ENCODE peak calls at places on chromosomes 11 and 22, in five cellular contexts. One of them, this sample, is unnamed.

GRCh38 chr11:114279778-114280532 is 16.2 kb upstream of the NNMT start:
- DNase-seq in activated CD8-positive, alpha-beta T cell treated with anti-CD3 and anti-CD28 coated beads for 36 hours: no peak
- DNase-seq in BJ: no peak
- DNase-seq in foreskin fibroblast: peak
- DNase-seq in cardiac muscle cell: no peak
- DNase-seq in this sample: no peak

GRCh38 chr22:27512283-27512761 is 289.2 kb downstream of the MN1 start:
- DNase-seq in activated CD8-positive, alpha-beta T cell treated with anti-CD3 and anti-CD28 coated beads for 36 hours: no peak
- DNase-seq in BJ: peak
- DNase-seq in foreskin fibroblast: peak
- DNase-seq in cardiac muscle cell: no peak
- DNase-seq in this sample: peak

GRCh38 chr11:12813371-12814225 is 139.4 kb downstream of the TEAD1 start:
- DNase-seq in activated CD8-positive, alpha-beta T cell treated with anti-CD3 and anti-CD28 coated beads for 36 hours: no peak
- DNase-seq in BJ: no peak
- DNase-seq in foreskin fibroblast: peak
- DNase-seq in cardiac muscle cell: no peak
- DNase-seq in this sample: no peak

GRCh38 chr11:43879789-43880639 is 617 bp upstream of the ALKBH3 start:
- DNase-seq in activated CD8-positive, alpha-beta T cell treated with anti-CD3 and anti-CD28 coated beads for 36 hours: no peak
- DNase-seq in BJ: no peak
- DNase-seq in foreskin fibroblast: no peak
- DNase-seq in cardiac muscle cell: no peak
- DNase-seq in this sample: no peak

GRCh38 chr11:26929806-26930517 is 64.0 kb upstream of the FIBIN start:
- DNase-seq in activated CD8-positive, alpha-beta T cell treated with anti-CD3 and anti-CD28 coated beads for 36 hours: no peak
- DNase-seq in BJ: no peak
- DNase-seq in foreskin fibroblast: no peak
- DNase-seq in cardiac muscle cell: no peak
- DNase-seq in this sample: no peak

GRCh38 chr11:122167100-122167499 is 51.1 kb upstream of the BLID start:
- DNase-seq in activated CD8-positive, alpha-beta T cell treated with anti-CD3 and anti-CD28 coated beads for 36 hours: no peak
- DNase-seq in BJ: peak
- DNase-seq in foreskin fibroblast: peak
- DNase-seq in cardiac muscle cell: no peak
- DNase-seq in this sample: no peak

GRCh38 chr22:21651521-21652009 is 9.5 kb downstream of the SDF2L1 start:
- DNase-seq in activated CD8-positive, alpha-beta T cell treated with anti-CD3 and anti-CD28 coated beads for 36 hours: no peak
- DNase-seq in BJ: no peak
- DNase-seq in foreskin fibroblast: no peak
- DNase-seq in cardiac muscle cell: no peak
- DNase-seq in this sample: no peak

GRCh38 chr22:44574057-44574456 is 76.0 kb upstream of the RTL6 start:
- DNase-seq in activated CD8-positive, alpha-beta T cell treated with anti-CD3 and anti-CD28 coated beads for 36 hours: no peak
- DNase-seq in BJ: peak
- DNase-seq in foreskin fibroblast: peak
- DNase-seq in cardiac muscle cell: no peak
- DNase-seq in this sample: peak

GRCh38 chr11:2672553-2673249 is 27.1 kb downstream of the KCNQ1OT1 start:
- DNase-seq in activated CD8-positive, alpha-beta T cell treated with anti-CD3 and anti-CD28 coated beads for 36 hours: no peak
- DNase-seq in BJ: no peak
- DNase-seq in foreskin fibroblast: no peak
- DNase-seq in cardiac muscle cell: no peak
- DNase-seq in this sample: no peak

GRCh38 chr11:95791385-95792033 is 1.2 kb downstream of the CEP57 start:
- DNase-seq in activated CD8-positive, alpha-beta T cell treated with anti-CD3 and anti-CD28 coated beads for 36 hours: no peak
- DNase-seq in BJ: no peak
- DNase-seq in foreskin fibroblast: no peak
- DNase-seq in cardiac muscle cell: no peak
- DNase-seq in this sample: no peak

GRCh38 chr22:23750744-23751440 is at the start of gene ZNF70:
- DNase-seq in activated CD8-positive, alpha-beta T cell treated with anti-CD3 and anti-CD28 coated beads for 36 hours: peak
- DNase-seq in BJ: no peak
- DNase-seq in foreskin fibroblast: peak
- DNase-seq in cardiac muscle cell: peak
- DNase-seq in this sample: peak

GRCh38 chr11:33027846-33028536 is 11.4 kb upstream of the TCP11L1 start:
- DNase-seq in activated CD8-positive, alpha-beta T cell treated with anti-CD3 and anti-CD28 coated beads for 36 hours: no peak
- DNase-seq in BJ: no peak
- DNase-seq in foreskin fibroblast: no peak
- DNase-seq in cardiac muscle cell: no peak
- DNase-seq in this sample: no peak

GRCh38 chr11:28619870-28620540 is 511.8 kb downstream of the METTL15 start:
- DNase-seq in activated CD8-positive, alpha-beta T cell treated with anti-CD3 and anti-CD28 coated beads for 36 hours: no peak
- DNase-seq in BJ: no peak
- DNase-seq in foreskin fibroblast: peak
- DNase-seq in cardiac muscle cell: no peak
- DNase-seq in this sample: no peak

GRCh38 chr22:47124946-47125345 is 362.5 kb downstream of the TBC1D22A start:
- DNase-seq in activated CD8-positive, alpha-beta T cell treated with anti-CD3 and anti-CD28 coated beads for 36 hours: no peak
- DNase-seq in BJ: no peak
- DNase-seq in foreskin fibroblast: no peak
- DNase-seq in cardiac muscle cell: no peak
- DNase-seq in this sample: no peak

GRCh38 chr11:123590296-123590912 is 64.0 kb downstream of the SCN3B start:
- DNase-seq in activated CD8-positive, alpha-beta T cell treated with anti-CD3 and anti-CD28 coated beads for 36 hours: no peak
- DNase-seq in BJ: peak
- DNase-seq in foreskin fibroblast: peak
- DNase-seq in cardiac muscle cell: no peak
- DNase-seq in this sample: peak

GRCh38 chr22:45828836-45829235 is 148.1 kb downstream of the WNT7B start:
- DNase-seq in activated CD8-positive, alpha-beta T cell treated with anti-CD3 and anti-CD28 coated beads for 36 hours: no peak
- DNase-seq in BJ: no peak
- DNase-seq in foreskin fibroblast: peak
- DNase-seq in cardiac muscle cell: no peak
- DNase-seq in this sample: no peak

GRCh38 chr11:116101737-116102275 is 597.6 kb upstream of the CADM1 start:
- DNase-seq in activated CD8-positive, alpha-beta T cell treated with anti-CD3 and anti-CD28 coated beads for 36 hours: no peak
- DNase-seq in BJ: no peak
- DNase-seq in foreskin fibroblast: no peak
- DNase-seq in cardiac muscle cell: no peak
- DNase-seq in this sample: no peak

GRCh38 chr11:71210861-71211260 is 41.5 kb downstream of the SHANK2 start:
- DNase-seq in activated CD8-positive, alpha-beta T cell treated with anti-CD3 and anti-CD28 coated beads for 36 hours: no peak
- DNase-seq in BJ: no peak
- DNase-seq in foreskin fibroblast: no peak
- DNase-seq in cardiac muscle cell: no peak
- DNase-seq in this sample: no peak

GRCh38 chr11:79594839-79595238 is 154.0 kb upstream of the TENM4 start:
- DNase-seq in activated CD8-positive, alpha-beta T cell treated with anti-CD3 and anti-CD28 coated beads for 36 hours: no peak
- DNase-seq in BJ: no peak
- DNase-seq in foreskin fibroblast: no peak
- DNase-seq in cardiac muscle cell: no peak
- DNase-seq in this sample: no peak

GRCh38 chr11:122676638-122677037 is 21.1 kb downstream of the UBASH3B start:
- DNase-seq in activated CD8-positive, alpha-beta T cell treated with anti-CD3 and anti-CD28 coated beads for 36 hours: peak
- DNase-seq in BJ: no peak
- DNase-seq in foreskin fibroblast: no peak
- DNase-seq in cardiac muscle cell: no peak
- DNase-seq in this sample: no peak

GRCh38 chr11:95699631-95700470 is 89.7 kb downstream of the FAM76B start:
- DNase-seq in activated CD8-positive, alpha-beta T cell treated with anti-CD3 and anti-CD28 coated beads for 36 hours: no peak
- DNase-seq in BJ: no peak
- DNase-seq in foreskin fibroblast: peak
- DNase-seq in cardiac muscle cell: no peak
- DNase-seq in this sample: no peak

GRCh38 chr22:41619979-41620645 is 731 bp downstream of the DESI1 start:
- DNase-seq in activated CD8-positive, alpha-beta T cell treated with anti-CD3 and anti-CD28 coated beads for 36 hours: peak
- DNase-seq in BJ: no peak
- DNase-seq in foreskin fibroblast: peak
- DNase-seq in cardiac muscle cell: peak
- DNase-seq in this sample: peak

GRCh38 chr22:37884420-37884819 is 21.7 kb upstream of the MICALL1 start:
- DNase-seq in activated CD8-positive, alpha-beta T cell treated with anti-CD3 and anti-CD28 coated beads for 36 hours: no peak
- DNase-seq in BJ: peak
- DNase-seq in foreskin fibroblast: peak
- DNase-seq in cardiac muscle cell: no peak
- DNase-seq in this sample: no peak

GRCh38 chr11:18463439-18463838 is 7.8 kb downstream of the LDHAL6A start:
- DNase-seq in activated CD8-positive, alpha-beta T cell treated with anti-CD3 and anti-CD28 coated beads for 36 hours: no peak
- DNase-seq in BJ: no peak
- DNase-seq in foreskin fibroblast: no peak
- DNase-seq in cardiac muscle cell: no peak
- DNase-seq in this sample: no peak

GRCh38 chr22:29871684-29872083 is 11.3 kb upstream of the MTMR3 start:
- DNase-seq in activated CD8-positive, alpha-beta T cell treated with anti-CD3 and anti-CD28 coated beads for 36 hours: no peak
- DNase-seq in BJ: no peak
- DNase-seq in foreskin fibroblast: peak
- DNase-seq in cardiac muscle cell: no peak
- DNase-seq in this sample: peak

GRCh38 chr11:37506516-37506915 is 908.5 kb upstream of the RAG2 start:
- DNase-seq in activated CD8-positive, alpha-beta T cell treated with anti-CD3 and anti-CD28 coated beads for 36 hours: no peak
- DNase-seq in BJ: no peak
- DNase-seq in foreskin fibroblast: peak
- DNase-seq in cardiac muscle cell: no peak
- DNase-seq in this sample: peak

GRCh38 chr11:6482431-6482830 is 1.1 kb downstream of the TIMM10B start:
- DNase-seq in activated CD8-positive, alpha-beta T cell treated with anti-CD3 and anti-CD28 coated beads for 36 hours: no peak
- DNase-seq in BJ: no peak
- DNase-seq in foreskin fibroblast: no peak
- DNase-seq in cardiac muscle cell: no peak
- DNase-seq in this sample: no peak

GRCh38 chr11:122230387-122230760 is 114.4 kb upstream of the BLID start:
- DNase-seq in activated CD8-positive, alpha-beta T cell treated with anti-CD3 and anti-CD28 coated beads for 36 hours: no peak
- DNase-seq in BJ: no peak
- DNase-seq in foreskin fibroblast: peak
- DNase-seq in cardiac muscle cell: no peak
- DNase-seq in this sample: no peak

GRCh38 chr11:14248577-14248976 is 110.4 kb downstream of the RRAS2 start:
- DNase-seq in activated CD8-positive, alpha-beta T cell treated with anti-CD3 and anti-CD28 coated beads for 36 hours: no peak
- DNase-seq in BJ: no peak
- DNase-seq in foreskin fibroblast: no peak
- DNase-seq in cardiac muscle cell: peak
- DNase-seq in this sample: no peak

GRCh38 chr11:105673089-105673488 is 63.2 kb downstream of the GRIA4 start:
- DNase-seq in activated CD8-positive, alpha-beta T cell treated with anti-CD3 and anti-CD28 coated beads for 36 hours: peak
- DNase-seq in BJ: no peak
- DNase-seq in foreskin fibroblast: peak
- DNase-seq in cardiac muscle cell: peak
- DNase-seq in this sample: peak

DNA sequence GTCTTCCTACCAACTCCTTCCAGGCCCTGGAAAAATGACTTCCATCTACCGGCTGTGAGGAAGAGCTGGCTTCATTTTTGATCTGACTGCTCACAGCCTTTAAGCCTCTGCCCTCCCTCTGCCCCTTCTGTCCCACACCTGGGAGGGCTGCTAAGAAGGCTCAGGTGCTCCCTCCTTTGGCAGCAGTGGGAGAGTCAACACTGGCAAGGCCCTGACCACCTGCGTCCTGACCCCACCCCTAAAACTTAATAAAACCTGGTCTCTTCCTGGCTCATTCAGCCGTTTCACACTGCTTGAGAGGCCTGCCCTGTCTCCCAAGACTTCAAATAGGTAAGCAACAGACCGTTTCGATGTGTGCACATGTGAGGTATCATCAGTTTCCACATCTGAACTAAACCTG is 52.1 kb upstream of the NFRKB start:
- DNase-seq in activated CD8-positive, alpha-beta T cell treated with anti-CD3 and anti-CD28 coated beads for 36 hours: no peak
- DNase-seq in BJ: no peak
- DNase-seq in foreskin fibroblast: no peak
- DNase-seq in cardiac muscle cell: no peak
- DNase-seq in this sample: no peak
- TF ChIP-seq CTCF in activated CD8-positive, alpha-beta T cell treated with anti-CD3 and anti-CD28 coated beads for 36 hours: no peak
- TF ChIP-seq CTCF in BJ: no peak
- TF ChIP-seq CTCF in foreskin fibroblast: no peak
- TF ChIP-seq CTCF in cardiac muscle cell: no peak
- TF ChIP-seq CTCF in this sample: no peak

GRCh38 chr11:69915501-69916250 is 96.5 kb upstream of the FGF3 start:
- DNase-seq in activated CD8-positive, alpha-beta T cell treated with anti-CD3 and anti-CD28 coated beads for 36 hours: peak
- DNase-seq in BJ: peak
- DNase-seq in foreskin fibroblast: peak
- DNase-seq in cardiac muscle cell: peak
- DNase-seq in this sample: peak
- TF ChIP-seq CTCF in activated CD8-positive, alpha-beta T cell treated with anti-CD3 and anti-CD28 coated beads for 36 hours: peak
- TF ChIP-seq CTCF in BJ: peak
- TF ChIP-seq CTCF in foreskin fibroblast: peak
- TF ChIP-seq CTCF in cardiac muscle cell: peak
- TF ChIP-seq CTCF in this sample: peak

DNA sequence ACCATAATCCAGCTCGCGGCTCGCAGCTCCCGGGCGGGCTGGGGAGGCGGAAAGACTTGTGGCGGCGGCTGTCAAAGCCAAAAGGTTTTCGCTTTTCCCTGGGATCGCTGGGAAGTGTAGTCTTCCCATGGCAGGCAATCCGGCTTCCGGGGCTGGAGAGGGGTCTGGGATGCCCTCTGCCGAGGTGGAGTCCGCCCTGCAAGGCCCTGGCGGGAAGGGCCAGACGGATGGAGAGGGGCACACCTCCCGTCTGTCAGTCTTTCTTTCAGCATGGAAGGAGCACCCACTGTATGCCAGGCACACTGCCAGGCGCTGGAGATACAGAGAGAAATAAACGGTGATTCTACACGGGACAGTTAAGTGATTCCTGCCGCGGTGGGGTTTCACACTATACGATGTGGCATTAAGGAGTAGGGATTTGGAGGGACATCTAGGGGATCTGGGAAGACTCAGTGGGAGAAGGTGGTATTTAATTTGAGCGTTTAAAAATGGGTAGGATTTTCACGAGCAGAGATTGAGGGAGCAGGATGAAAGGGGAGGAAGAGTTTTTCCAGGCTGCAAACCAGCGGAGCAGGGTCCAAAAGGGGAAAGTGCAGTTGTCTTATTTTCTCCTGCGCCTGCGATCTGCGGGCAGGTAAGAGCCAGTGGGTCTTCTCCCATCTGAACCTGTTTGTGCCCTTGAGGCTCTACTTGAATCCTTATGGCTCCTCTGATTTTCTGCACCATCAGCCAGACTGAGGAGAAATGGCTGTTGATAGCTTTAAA is at the start of gene BACE1:
- DNase-seq in activated CD8-positive, alpha-beta T cell treated with anti-CD3 and anti-CD28 coated beads for 36 hours: peak
- DNase-seq in BJ: peak
- DNase-seq in foreskin fibroblast: peak
- DNase-seq in cardiac muscle cell: peak
- DNase-seq in this sample: peak
- TF ChIP-seq CTCF in activated CD8-positive, alpha-beta T cell treated with anti-CD3 and anti-CD28 coated beads for 36 hours: no peak
- TF ChIP-seq CTCF in BJ: peak
- TF ChIP-seq CTCF in foreskin fibroblast: peak
- TF ChIP-seq CTCF in cardiac muscle cell: peak
- TF ChIP-seq CTCF in this sample: peak

GRCh38 chr11:57316017-57316416 is 8.7 kb downstream of the TNKS1BP1 start:
- DNase-seq in activated CD8-positive, alpha-beta T cell treated with anti-CD3 and anti-CD28 coated beads for 36 hours: no peak
- DNase-seq in BJ: no peak
- DNase-seq in foreskin fibroblast: no peak
- DNase-seq in cardiac muscle cell: no peak
- DNase-seq in this sample: no peak
- TF ChIP-seq CTCF in activated CD8-positive, alpha-beta T cell treated with anti-CD3 and anti-CD28 coated beads for 36 hours: no peak
- TF ChIP-seq CTCF in BJ: no peak
- TF ChIP-seq CTCF in foreskin fibroblast: no peak
- TF ChIP-seq CTCF in cardiac muscle cell: no peak
- TF ChIP-seq CTCF in this sample: no peak

This sample was measured in hepatocyte.